ENCODE peak calls at places on chromosomes 2 and 18, in seven cellular contexts. One of them, this sample, is unnamed.

GRCh38 chr2:112627060-112628040 is 18.4 kb upstream of the SLC20A1 start:
- DNase-seq in HepG2: no peak
- DNase-seq in ovary: no peak
- DNase-seq in stomach: peak
- DNase-seq in A549: peak
- DNase-seq in SK-N-SH: no peak
- DNase-seq in GM12878: no peak
- DNase-seq in this sample: peak

GRCh38 chr2:166784296-166784946 is 103.9 kb upstream of the XIRP2 start:
- DNase-seq in HepG2: peak
- DNase-seq in ovary: no peak
- DNase-seq in stomach: no peak
- DNase-seq in A549: no peak
- DNase-seq in SK-N-SH: no peak
- DNase-seq in GM12878: no peak
- DNase-seq in this sample: no peak

GRCh38 chr2:214057986-214058385 is 352.9 kb upstream of the VWC2L start:
- DNase-seq in HepG2: no peak
- DNase-seq in ovary: no peak
- DNase-seq in stomach: no peak
- DNase-seq in A549: no peak
- DNase-seq in SK-N-SH: no peak
- DNase-seq in GM12878: no peak
- DNase-seq in this sample: no peak

GRCh38 chr2:28515176-28515751 is 19.4 kb downstream of the PLB1 start:
- DNase-seq in HepG2: no peak
- DNase-seq in ovary: no peak
- DNase-seq in stomach: no peak
- DNase-seq in A549: no peak
- DNase-seq in SK-N-SH: no peak
- DNase-seq in GM12878: no peak
- DNase-seq in this sample: no peak

GRCh38 chr18:845152-845819 is 33.2 kb upstream of the YES1 start:
- DNase-seq in HepG2: peak
- DNase-seq in ovary: no peak
- DNase-seq in stomach: no peak
- DNase-seq in A549: peak
- DNase-seq in SK-N-SH: no peak
- DNase-seq in GM12878: no peak
- DNase-seq in this sample: no peak

GRCh38 chr2:233165895-233166661 is 85.4 kb upstream of the ATG16L1 start:
- DNase-seq in HepG2: no peak
- DNase-seq in ovary: no peak
- DNase-seq in stomach: peak
- DNase-seq in A549: peak
- DNase-seq in SK-N-SH: peak
- DNase-seq in GM12878: no peak
- DNase-seq in this sample: peak

GRCh38 chr2:219289537-219290361 is 10.6 kb downstream of the DNAJB2 start:
- DNase-seq in HepG2: no peak
- DNase-seq in ovary: peak
- DNase-seq in stomach: no peak
- DNase-seq in A549: no peak
- DNase-seq in SK-N-SH: no peak
- DNase-seq in GM12878: no peak
- DNase-seq in this sample: peak

GRCh38 chr2:219679571-219679970 is 52.1 kb downstream of the SLC4A3 start:
- DNase-seq in HepG2: no peak
- DNase-seq in ovary: no peak
- DNase-seq in stomach: no peak
- DNase-seq in A549: no peak
- DNase-seq in SK-N-SH: no peak
- DNase-seq in GM12878: no peak
- DNase-seq in this sample: no peak

GRCh38 chr2:34029073-34029472 is 430.0 kb upstream of the FAM98A start:
- DNase-seq in HepG2: no peak
- DNase-seq in ovary: no peak
- DNase-seq in stomach: no peak
- DNase-seq in A549: no peak
- DNase-seq in SK-N-SH: no peak
- DNase-seq in GM12878: no peak
- DNase-seq in this sample: no peak

GRCh38 chr2:54656863-54657262 is 66.6 kb upstream of the EML6 start:
- DNase-seq in HepG2: no peak
- DNase-seq in ovary: no peak
- DNase-seq in stomach: no peak
- DNase-seq in A549: no peak
- DNase-seq in SK-N-SH: no peak
- DNase-seq in GM12878: no peak
- DNase-seq in this sample: no peak

GRCh38 chr2:136796339-136796738 is 31.0 kb downstream of the THSD7B start:
- DNase-seq in HepG2: no peak
- DNase-seq in ovary: no peak
- DNase-seq in stomach: no peak
- DNase-seq in A549: no peak
- DNase-seq in SK-N-SH: no peak
- DNase-seq in GM12878: no peak
- DNase-seq in this sample: no peak

GRCh38 chr2:68734176-68734575 is 435 bp upstream of the ARHGAP25 start:
- DNase-seq in HepG2: no peak
- DNase-seq in ovary: no peak
- DNase-seq in stomach: no peak
- DNase-seq in A549: no peak
- DNase-seq in SK-N-SH: no peak
- DNase-seq in GM12878: no peak
- DNase-seq in this sample: no peak

GRCh38 chr2:65478498-65479135 is 46.2 kb upstream of the SPRED2 start:
- DNase-seq in HepG2: no peak
- DNase-seq in ovary: no peak
- DNase-seq in stomach: no peak
- DNase-seq in A549: no peak
- DNase-seq in SK-N-SH: no peak
- DNase-seq in GM12878: no peak
- DNase-seq in this sample: no peak

GRCh38 chr2:86396304-86396785 is 44.8 kb upstream of the KDM3A start:
- DNase-seq in HepG2: peak
- DNase-seq in ovary: no peak
- DNase-seq in stomach: peak
- DNase-seq in A549: peak
- DNase-seq in SK-N-SH: no peak
- DNase-seq in GM12878: no peak
- DNase-seq in this sample: no peak

GRCh38 chr2:31765078-31765835 is 184.5 kb upstream of the SRD5A2 start:
- DNase-seq in HepG2: no peak
- DNase-seq in ovary: no peak
- DNase-seq in stomach: no peak
- DNase-seq in A549: no peak
- DNase-seq in SK-N-SH: no peak
- DNase-seq in GM12878: no peak
- DNase-seq in this sample: no peak

GRCh38 chr2:129061079-129061785 is 742.6 kb upstream of the HS6ST1 start:
- DNase-seq in HepG2: no peak
- DNase-seq in ovary: no peak
- DNase-seq in stomach: no peak
- DNase-seq in A549: no peak
- DNase-seq in SK-N-SH: no peak
- DNase-seq in GM12878: peak
- DNase-seq in this sample: no peak

GRCh38 chr18:66511810-66512209 is 92.1 kb downstream of the CDH19 start:
- DNase-seq in HepG2: no peak
- DNase-seq in ovary: no peak
- DNase-seq in stomach: no peak
- DNase-seq in A549: no peak
- DNase-seq in SK-N-SH: no peak
- DNase-seq in GM12878: no peak
- DNase-seq in this sample: no peak

GRCh38 chr2:9945596-9945995 is 5.9 kb upstream of the GRHL1 start:
- DNase-seq in HepG2: no peak
- DNase-seq in ovary: no peak
- DNase-seq in stomach: no peak
- DNase-seq in A549: no peak
- DNase-seq in SK-N-SH: no peak
- DNase-seq in GM12878: no peak
- DNase-seq in this sample: no peak

GRCh38 chr2:64766841-64767669 is 113.3 kb upstream of the SERTAD2 start:
- DNase-seq in HepG2: no peak
- DNase-seq in ovary: no peak
- DNase-seq in stomach: no peak
- DNase-seq in A549: no peak
- DNase-seq in SK-N-SH: peak
- DNase-seq in GM12878: no peak
- DNase-seq in this sample: no peak

GRCh38 chr2:127893033-127893432 is 7.3 kb upstream of the AMMECR1L start:
- DNase-seq in HepG2: no peak
- DNase-seq in ovary: no peak
- DNase-seq in stomach: no peak
- DNase-seq in A549: no peak
- DNase-seq in SK-N-SH: no peak
- DNase-seq in GM12878: no peak
- DNase-seq in this sample: no peak

GRCh38 chr2:219668316-219668715 is 40.9 kb downstream of the SLC4A3 start:
- DNase-seq in HepG2: no peak
- DNase-seq in ovary: no peak
- DNase-seq in stomach: no peak
- DNase-seq in A549: no peak
- DNase-seq in SK-N-SH: no peak
- DNase-seq in GM12878: no peak
- DNase-seq in this sample: no peak

GRCh38 chr2:188245230-188245629 is 46.4 kb upstream of the GULP1 start:
- DNase-seq in HepG2: no peak
- DNase-seq in ovary: no peak
- DNase-seq in stomach: no peak
- DNase-seq in A549: no peak
- DNase-seq in SK-N-SH: no peak
- DNase-seq in GM12878: no peak
- DNase-seq in this sample: no peak

GRCh38 chr2:42196403-42197267 is 27.5 kb downstream of the EML4 start:
- DNase-seq in HepG2: peak
- DNase-seq in ovary: no peak
- DNase-seq in stomach: peak
- DNase-seq in A549: peak
- DNase-seq in SK-N-SH: peak
- DNase-seq in GM12878: peak
- DNase-seq in this sample: no peak

DNA sequence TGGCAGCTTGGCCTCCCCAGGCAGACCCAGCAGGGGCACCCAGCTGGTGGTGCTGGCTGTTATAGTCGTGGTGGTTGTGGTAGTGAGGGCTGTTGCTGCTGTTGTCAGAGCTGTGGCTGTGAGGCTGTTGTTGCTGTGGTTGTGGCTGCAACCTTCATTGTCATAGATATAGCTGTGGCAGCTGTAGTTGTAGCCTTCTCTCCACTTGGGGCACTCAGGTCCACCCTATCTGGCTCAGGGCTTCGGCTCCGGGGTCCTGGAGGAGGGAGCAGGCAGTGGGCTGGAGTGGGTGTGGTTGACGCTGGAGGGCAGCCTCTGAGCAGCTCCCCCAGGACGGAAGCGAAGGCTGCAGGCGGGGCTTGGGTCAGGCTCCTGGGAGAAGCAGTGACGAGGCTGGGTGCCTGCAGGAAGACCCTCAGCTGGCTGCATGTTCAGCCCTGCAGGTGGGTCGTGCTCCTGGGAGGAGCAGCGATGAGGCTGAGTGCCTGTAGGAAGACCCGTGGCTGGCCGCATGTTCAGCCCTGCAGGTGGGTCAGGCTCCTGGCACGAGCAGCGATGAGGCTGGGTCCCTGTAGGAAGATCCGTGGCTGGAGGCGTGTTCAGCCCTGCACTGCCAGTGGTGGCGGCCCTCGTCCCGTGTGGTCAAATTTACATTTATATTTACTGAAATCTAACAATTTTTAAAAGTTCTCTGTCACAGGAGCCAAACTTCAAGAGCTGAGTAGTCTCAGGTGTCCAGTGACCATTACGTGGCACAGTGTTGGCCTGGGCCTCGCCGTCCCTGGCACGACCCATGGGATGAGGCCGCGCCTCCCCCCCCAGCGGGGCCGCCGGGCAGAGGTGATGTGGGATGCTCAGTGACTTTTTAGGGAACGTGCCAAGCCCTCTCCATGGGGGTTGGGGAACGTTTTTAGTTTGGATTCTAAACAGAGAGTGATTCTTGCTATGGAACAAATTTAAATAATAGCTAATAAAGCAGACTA is 79.2 kb upstream of the PXDN start:
- DNase-seq in HepG2: no peak
- DNase-seq in ovary: no peak
- DNase-seq in stomach: no peak
- DNase-seq in A549: no peak
- DNase-seq in SK-N-SH: no peak
- DNase-seq in GM12878: no peak
- DNase-seq in this sample: no peak
- TF ChIP-seq EP300 in HepG2: no peak
- TF ChIP-seq EP300 in ovary: no peak
- TF ChIP-seq EP300 in stomach: no peak
- TF ChIP-seq EP300 in A549: no peak
- TF ChIP-seq EP300 in SK-N-SH: no peak
- TF ChIP-seq EP300 in GM12878: no peak
- TF ChIP-seq EP300 in this sample: no peak

GRCh38 chr2:18934886-18935285 is 345.5 kb upstream of the NT5C1B start:
- DNase-seq in HepG2: no peak
- DNase-seq in ovary: no peak
- DNase-seq in stomach: no peak
- DNase-seq in A549: no peak
- DNase-seq in SK-N-SH: no peak
- DNase-seq in GM12878: no peak
- DNase-seq in this sample: no peak
- TF ChIP-seq EP300 in HepG2: no peak
- TF ChIP-seq EP300 in ovary: no peak
- TF ChIP-seq EP300 in stomach: no peak
- TF ChIP-seq EP300 in A549: no peak
- TF ChIP-seq EP300 in SK-N-SH: no peak
- TF ChIP-seq EP300 in GM12878: no peak
- TF ChIP-seq EP300 in this sample: no peak

GRCh38 chr2:62177392-62178026 is 18.4 kb upstream of the B3GNT2 start:
- DNase-seq in HepG2: no peak
- DNase-seq in ovary: no peak
- DNase-seq in stomach: no peak
- DNase-seq in A549: no peak
- DNase-seq in SK-N-SH: no peak
- DNase-seq in GM12878: no peak
- DNase-seq in this sample: no peak
- TF ChIP-seq EP300 in HepG2: no peak
- TF ChIP-seq EP300 in ovary: no peak
- TF ChIP-seq EP300 in stomach: no peak
- TF ChIP-seq EP300 in A549: no peak
- TF ChIP-seq EP300 in SK-N-SH: no peak
- TF ChIP-seq EP300 in GM12878: no peak
- TF ChIP-seq EP300 in this sample: no peak

GRCh38 chr2:238202326-238203103 is 980 bp downstream of the ILKAP start:
- DNase-seq in HepG2: no peak
- DNase-seq in ovary: no peak
- DNase-seq in stomach: no peak
- DNase-seq in A549: peak
- DNase-seq in SK-N-SH: peak
- DNase-seq in GM12878: no peak
- DNase-seq in this sample: no peak

GRCh38 chr2:238207006-238207405 is 3.5 kb upstream of the ILKAP start:
- DNase-seq in HepG2: no peak
- DNase-seq in ovary: no peak
- DNase-seq in stomach: no peak
- DNase-seq in A549: no peak
- DNase-seq in SK-N-SH: no peak
- DNase-seq in GM12878: no peak
- DNase-seq in this sample: no peak

GRCh38 chr2:238203104-238203972 is at the start of gene ILKAP:
- DNase-seq in HepG2: peak
- DNase-seq in ovary: peak
- DNase-seq in stomach: peak
- DNase-seq in A549: peak
- DNase-seq in SK-N-SH: peak
- DNase-seq in GM12878: no peak
- DNase-seq in this sample: peak

GRCh38 chr2:238203973-238204683 is 633 bp upstream of the ILKAP start:
- DNase-seq in HepG2: no peak
- DNase-seq in ovary: no peak
- DNase-seq in stomach: no peak
- DNase-seq in A549: no peak
- DNase-seq in SK-N-SH: no peak
- DNase-seq in GM12878: peak
- DNase-seq in this sample: no peak
- TF ChIP-seq EP300 in HepG2: no peak
- TF ChIP-seq EP300 in ovary: no peak
- TF ChIP-seq EP300 in stomach: no peak
- TF ChIP-seq EP300 in A549: no peak
- TF ChIP-seq EP300 in SK-N-SH: no peak
- TF ChIP-seq EP300 in GM12878: no peak
- TF ChIP-seq EP300 in this sample: no peak